ENCODE peak calls at places on chromosomes 12 and 14, in five cellular contexts. J is SK-N-SH, I is HepG2, D is GM12878, F is K562. X is an unnamed sample.

GRCh38 chr12:29610473-29611174 is 113.1 kb upstream of the OVCH1 start:
- DNase-seq in I (no peak), D (no peak), F (no peak), J (peak), X (no peak)

GRCh38 chr14:31280871-31281220 is 73.3 kb upstream of the HECTD1 start:
- DNase-seq in D (no peak), I (no peak), J (no peak), F (no peak), X (no peak)

GRCh38 chr12:110314308-110314707 is 33.3 kb downstream of the ATP2A2 start:
- DNase-seq in F (no peak), D (peak), I (peak), J (no peak), X (no peak)

GRCh38 chr12:84508325-84508861 is 404.2 kb downstream of the SLC6A15 start:
- DNase-seq in F (no peak), I (peak), D (no peak), J (peak), X (peak)

GRCh38 chr12:45669093-45669492 is 60.4 kb upstream of the ARID2 start:
- DNase-seq in D (peak), J (no peak), I (no peak), F (no peak), X (no peak)

GRCh38 chr12:48883305-48884171 is 17.9 kb upstream of the RND1 start:
- DNase-seq in F (no peak), D (no peak), J (peak), I (peak), X (no peak)

GRCh38 chr14:27049611-27050172 is 451.9 kb upstream of the NOVA1 start:
- DNase-seq in I (no peak), F (no peak), J (no peak), D (no peak), X (no peak)

GRCh38 chr12:96033549-96034389 is 1.6 kb downstream of the LTA4H start:
- DNase-seq in J (no peak), D (no peak), F (no peak), I (no peak), X (no peak)

GRCh38 chr12:77953515-77953914 is 122.8 kb downstream of the NAV3 start:
- DNase-seq in F (no peak), I (no peak), D (no peak), J (no peak), X (no peak)

GRCh38 chr14:101132588-101132987 is 229.1 kb upstream of the RTL1 start:
- DNase-seq in I (no peak), D (no peak), J (no peak), F (no peak), X (no peak)

GRCh38 chr12:62919827-62920226 is 15.1 kb downstream of the PPM1H start:
- DNase-seq in I (no peak), J (no peak), F (no peak), D (no peak), X (no peak)

GRCh38 chr12:102484017-102484731 is 3.8 kb upstream of the IGF1 start:
- DNase-seq in F (peak), I (peak), D (peak), J (peak), X (peak)

GRCh38 chr12:63353559-63353958 is 202.6 kb upstream of the AVPR1A start:
- DNase-seq in F (no peak), D (no peak), J (no peak), I (no peak), X (no peak)

GRCh38 chr12:112380663-112381420 is 1.4 kb downstream of the HECTD4 start:
- DNase-seq in J (peak), F (no peak), I (no peak), D (no peak), X (peak)

GRCh38 chr12:49019435-49020317 is 1.1 kb upstream of the PRKAG1 start:
- DNase-seq in I (peak), J (peak), F (peak), D (no peak), X (peak)

GRCh38 chr12:77667101-77667500 is 163.6 kb upstream of the NAV3 start:
- DNase-seq in J (no peak), I (no peak), F (no peak), D (no peak), X (no peak)

GRCh38 chr14:24900281-24900868 is 149.6 kb downstream of the STXBP6 start:
- DNase-seq in I (no peak), D (no peak), J (no peak), F (no peak), X (no peak)

GRCh38 chr14:89294872-89295271 is 122.2 kb downstream of the FOXN3 start:
- DNase-seq in I (no peak), J (no peak), F (no peak), D (no peak), X (no peak)

GRCh38 chr12:131090254-131091210 is 136.8 kb downstream of the ADGRD1 start:
- DNase-seq in J (no peak), D (no peak), I (no peak), F (no peak), X (no peak)

GRCh38 chr12:104964167-104964566 is 6.1 kb upstream of the SLC41A2 start:
- DNase-seq in D (no peak), J (no peak), I (no peak), F (no peak), X (no peak)

GRCh38 chr14:71322660-71323250 is 415.5 kb downstream of the PCNX1 start:
- DNase-seq in F (no peak), D (peak), J (peak), I (no peak), X (no peak)

GRCh38 chr12:110698171-110698902 is 9.4 kb upstream of the HVCN1 start:
- DNase-seq in J (no peak), F (peak), D (peak), I (peak), X (peak)

GRCh38 chr12:50618864-50619609 is 114.3 kb downstream of the DIP2B start:
- DNase-seq in F (no peak), J (no peak), D (no peak), I (no peak), X (no peak)

GRCh38 chr12:12182926-12183325 is 83.9 kb downstream of the LRP6 start:
- DNase-seq in I (no peak), J (no peak), D (no peak), F (no peak), X (no peak)

GRCh38 chr14:20684662-20685456 is 499 bp downstream of the RNASE4 start:
- DNase-seq in F (no peak), I (peak), D (no peak), J (no peak), X (no peak)

GRCh38 chr14:42855159-42855558 is 1248.5 kb downstream of the LRFN5 start:
- DNase-seq in J (no peak), D (no peak), F (no peak), I (no peak), X (no peak)

GRCh38 chr12:126464157-126464556 is 1398.9 kb downstream of the AACS start:
- DNase-seq in F (no peak), I (no peak), J (no peak), D (no peak), X (no peak)

GRCh38 chr12:8123124-8123888 is at the start of gene CLEC4A:
- DNase-seq in I (no peak), F (no peak), D (no peak), J (no peak), X (no peak)

DNA sequence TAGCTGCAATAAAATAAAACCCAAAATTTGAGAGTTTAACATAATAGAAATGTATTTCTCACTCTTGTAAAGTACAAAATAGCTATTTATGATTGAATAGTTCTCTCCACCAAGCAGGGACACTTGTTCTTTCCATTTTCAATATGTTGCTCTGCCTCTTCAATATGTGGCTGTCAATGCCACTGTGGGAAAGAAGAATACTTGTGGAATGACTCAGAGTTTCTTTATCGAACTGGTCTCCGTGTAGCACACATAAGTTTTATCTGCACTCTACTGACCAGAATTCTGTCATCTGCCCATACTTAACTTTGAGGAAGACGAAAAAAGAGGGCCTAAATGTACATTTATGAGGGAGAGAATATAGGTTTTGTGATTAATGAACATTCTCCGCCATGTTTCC is 256.9 kb downstream of the ATXN7L3B start:
- DNase-seq in I (no peak), J (no peak), D (no peak), F (no peak), X (no peak)
- TF ChIP-seq FOXM1 in I (no peak), J (no peak), D (no peak), F (no peak), X (no peak)

DNA sequence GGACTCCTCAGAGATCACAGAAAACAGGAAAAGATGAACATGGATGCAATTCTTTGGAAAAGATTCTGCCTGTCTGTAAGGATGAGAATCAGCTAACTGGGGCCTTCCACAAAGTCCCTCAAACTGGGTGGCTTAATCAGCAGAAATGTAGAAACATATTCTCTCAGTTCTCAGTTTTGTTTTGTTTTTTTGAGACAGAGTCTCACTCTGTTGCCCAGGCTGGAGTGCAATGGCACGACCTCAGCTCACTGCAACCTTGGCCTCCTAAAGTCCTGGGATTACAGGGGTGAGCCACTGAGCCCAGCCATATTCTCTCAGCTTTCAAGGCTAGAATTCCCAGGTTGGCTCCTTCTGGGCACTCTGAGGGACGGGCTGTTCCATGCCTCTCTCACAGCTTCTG is 38.2 kb upstream of the CLIP1 start:
- DNase-seq in F (no peak), D (no peak), I (no peak), J (no peak), X (no peak)
- TF ChIP-seq FOXM1 in F (no peak), D (no peak), I (no peak), J (no peak), X (no peak)

GRCh38 chr14:72906879-72907278 is 13.0 kb upstream of the DPF3 start:
- DNase-seq in I (no peak), D (no peak), J (no peak), F (no peak), X (no peak)

GRCh38 chr14:72907327-72907826 is 13.5 kb upstream of the DPF3 start:
- DNase-seq in J (no peak), F (no peak), D (no peak), I (no peak), X (no peak)

GRCh38 chr14:72906316-72906715 is 12.4 kb upstream of the DPF3 start:
- DNase-seq in J (no peak), I (no peak), D (no peak), F (no peak), X (no peak)

GRCh38 chr14:72909163-72909562 is 15.3 kb upstream of the DPF3 start:
- DNase-seq in J (no peak), I (no peak), F (no peak), D (no peak), X (no peak)

GRCh38 chr14:72907886-72908285 is 14.0 kb upstream of the DPF3 start:
- DNase-seq in J (no peak), I (no peak), D (no peak), F (peak), X (no peak)
- TF ChIP-seq FOXM1 in J (no peak), I (no peak), D (no peak), F (no peak), X (no peak)

DNA sequence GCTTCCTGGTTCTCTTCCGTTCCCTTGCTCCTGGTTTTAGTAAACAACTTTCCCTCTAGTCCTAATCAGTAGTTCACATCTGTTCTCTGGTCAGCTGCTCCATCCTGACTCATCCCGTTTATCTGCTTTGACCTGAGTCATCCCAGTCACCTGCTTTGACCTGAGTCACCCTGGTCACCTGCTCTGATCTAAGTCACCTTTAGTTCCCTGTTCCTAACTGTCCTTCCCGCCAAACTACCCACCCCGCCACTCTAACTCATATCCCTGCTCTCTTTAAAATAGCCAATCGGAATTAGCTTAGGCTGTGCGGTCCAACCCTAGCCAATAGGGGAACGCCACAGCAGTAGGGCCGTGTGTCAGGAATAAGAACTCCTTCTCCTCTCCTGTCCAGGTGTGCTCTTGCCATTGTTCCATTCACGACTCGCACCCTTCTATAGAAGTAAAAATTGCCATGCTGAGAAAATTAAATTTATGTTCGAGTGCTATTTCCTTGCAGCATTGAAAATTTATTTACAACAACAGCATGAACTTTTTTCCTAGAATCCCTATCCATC is 3.1 kb upstream of the ANKRD33 start:
- DNase-seq in J (no peak), D (no peak), I (peak), F (peak), X (no peak)
- TF ChIP-seq FOXM1 in J (no peak), D (no peak), I (no peak), F (peak), X (no peak)

DNA sequence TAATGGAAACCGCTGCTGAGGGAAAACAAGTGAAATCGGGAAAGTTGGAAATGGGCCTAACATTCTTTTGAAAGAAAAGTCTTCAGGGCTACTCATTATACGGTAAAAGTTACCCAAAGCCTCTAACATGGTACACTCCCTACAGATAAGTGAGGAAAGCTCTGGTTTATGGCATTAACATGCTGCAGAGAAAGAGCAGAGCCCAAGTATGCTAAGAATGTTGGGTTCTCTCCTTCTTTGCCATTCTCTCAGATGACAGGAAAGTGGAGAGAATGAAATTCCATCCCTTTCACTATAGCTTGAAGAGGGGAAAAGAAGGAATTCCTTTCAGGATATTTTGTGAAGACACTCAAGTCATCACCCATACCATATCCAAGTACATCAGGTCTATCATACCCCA is 348.0 kb downstream of the SEC23A start:
- DNase-seq in J (no peak), F (no peak), I (no peak), D (no peak), X (no peak)
- TF ChIP-seq FOXM1 in J (no peak), F (no peak), I (no peak), D (no peak), X (no peak)

GRCh38 chr12:89098390-89099102 is 253.8 kb downstream of the DUSP6 start:
- DNase-seq in I (no peak), F (no peak), D (no peak), J (peak), X (no peak)
- TF ChIP-seq FOXM1 in I (no peak), F (no peak), D (no peak), J (no peak), X (no peak)

GRCh38 chr12:93290391-93290790 is 87.3 kb upstream of the NUDT4 start:
- DNase-seq in I (no peak), F (no peak), D (no peak), J (no peak), X (no peak)
- TF ChIP-seq FOXM1 in I (no peak), F (no peak), D (no peak), J (no peak), X (no peak)